ENCODE peak calls at places on chromosomes 16 and 17, in five cellular contexts. One of them, this sample, is unnamed.

GRCh38 chr16:31441956-31442355 is 633 bp downstream of the ZNF843 start:
- DNase-seq in heart left ventricle: peak; percentile 29
- DNase-seq in AG04450: no peak
- DNase-seq in right lobe of liver: no peak
- DNase-seq in endodermal cell: no peak
- DNase-seq in this sample: peak; percentile 52

GRCh38 chr16:75086281-75086680 is 30.3 kb downstream of the LDHD start:
- DNase-seq in heart left ventricle: no peak
- DNase-seq in AG04450: no peak
- DNase-seq in right lobe of liver: no peak
- DNase-seq in endodermal cell: no peak
- DNase-seq in this sample: no peak

GRCh38 chr16:58792188-58792587 is 58.1 kb upstream of the GOT2 start:
- DNase-seq in heart left ventricle: no peak
- DNase-seq in AG04450: no peak
- DNase-seq in right lobe of liver: no peak
- DNase-seq in endodermal cell: no peak
- DNase-seq in this sample: no peak

GRCh38 chr17:42275527-42276358 is 448 bp downstream of the STAT5B start:
- DNase-seq in heart left ventricle: peak; percentile 42
- DNase-seq in AG04450: peak; percentile 15
- DNase-seq in right lobe of liver: peak; percentile 45
- DNase-seq in endodermal cell: peak; percentile 77
- DNase-seq in this sample: no peak

GRCh38 chr17:76920364-76921139 is 52.3 kb downstream of the MGAT5B start:
- DNase-seq in heart left ventricle: no peak
- DNase-seq in AG04450: no peak
- DNase-seq in right lobe of liver: no peak
- DNase-seq in endodermal cell: peak; percentile 73
- DNase-seq in this sample: no peak

GRCh38 chr17:57916925-57917858 is 38.0 kb downstream of the CUEDC1 start:
- DNase-seq in heart left ventricle: peak; percentile 81
- DNase-seq in AG04450: no peak
- DNase-seq in right lobe of liver: no peak
- DNase-seq in endodermal cell: peak; percentile 61
- DNase-seq in this sample: no peak

GRCh38 chr17:66351053-66351452 is 48.6 kb downstream of the PRKCA start:
- DNase-seq in heart left ventricle: peak; percentile 44
- DNase-seq in AG04450: no peak
- DNase-seq in right lobe of liver: no peak
- DNase-seq in endodermal cell: no peak
- DNase-seq in this sample: peak; percentile 56

GRCh38 chr16:25855063-25855462 is 163.3 kb downstream of the HS3ST4 start:
- DNase-seq in heart left ventricle: no peak
- DNase-seq in AG04450: no peak
- DNase-seq in right lobe of liver: no peak
- DNase-seq in endodermal cell: no peak
- DNase-seq in this sample: no peak

GRCh38 chr16:14449790-14450463 is 180.1 kb downstream of the PARN start:
- DNase-seq in heart left ventricle: no peak
- DNase-seq in AG04450: no peak
- DNase-seq in right lobe of liver: no peak
- DNase-seq in endodermal cell: no peak
- DNase-seq in this sample: no peak

GRCh38 chr16:49539758-49540157 is 166.2 kb downstream of the C16orf78 start:
- DNase-seq in heart left ventricle: no peak
- DNase-seq in AG04450: no peak
- DNase-seq in right lobe of liver: no peak
- DNase-seq in endodermal cell: no peak
- DNase-seq in this sample: no peak

GRCh38 chr16:72905581-72905980 is 142.3 kb downstream of the ZFHX3 start:
- DNase-seq in heart left ventricle: no peak
- DNase-seq in AG04450: no peak
- DNase-seq in right lobe of liver: no peak
- DNase-seq in endodermal cell: no peak
- DNase-seq in this sample: no peak

GRCh38 chr17:37310940-37311339 is 64.8 kb upstream of the C17orf78 start:
- DNase-seq in heart left ventricle: no peak
- DNase-seq in AG04450: no peak
- DNase-seq in right lobe of liver: no peak
- DNase-seq in endodermal cell: no peak
- DNase-seq in this sample: no peak

GRCh38 chr17:30376621-30377452 is 1.9 kb upstream of the CPD start:
- DNase-seq in heart left ventricle: peak; percentile 69
- DNase-seq in AG04450: peak; percentile 65
- DNase-seq in right lobe of liver: no peak
- DNase-seq in endodermal cell: no peak
- DNase-seq in this sample: no peak

GRCh38 chr17:12403881-12404398 is 261.8 kb upstream of the MYOCD start:
- DNase-seq in heart left ventricle: no peak
- DNase-seq in AG04450: no peak
- DNase-seq in right lobe of liver: no peak
- DNase-seq in endodermal cell: no peak
- DNase-seq in this sample: no peak

GRCh38 chr17:76935331-76935730 is 67.1 kb downstream of the MGAT5B start:
- DNase-seq in heart left ventricle: no peak
- DNase-seq in AG04450: no peak
- DNase-seq in right lobe of liver: no peak
- DNase-seq in endodermal cell: no peak
- DNase-seq in this sample: no peak

GRCh38 chr16:10578474-10579316 is 1.7 kb downstream of the EMP2 start:
- DNase-seq in heart left ventricle: peak; percentile 66
- DNase-seq in AG04450: no peak
- DNase-seq in right lobe of liver: no peak
- DNase-seq in endodermal cell: no peak
- DNase-seq in this sample: peak; percentile 56

GRCh38 chr17:62653831-62654829 is 26.7 kb downstream of the MRC2 start:
- DNase-seq in heart left ventricle: peak; percentile 92
- DNase-seq in AG04450: no peak
- DNase-seq in right lobe of liver: peak; percentile 64
- DNase-seq in endodermal cell: peak; percentile 74
- DNase-seq in this sample: peak; percentile 86

GRCh38 chr17:78818152-78818846 is 22.3 kb downstream of the USP36 start:
- DNase-seq in heart left ventricle: no peak
- DNase-seq in AG04450: no peak
- DNase-seq in right lobe of liver: no peak
- DNase-seq in endodermal cell: no peak
- DNase-seq in this sample: peak; percentile 38
- H3K27ac ChIP-seq in heart left ventricle: peak overlapping the region; percentile 79
- H3K27ac ChIP-seq in AG04450: no peak overlapping the region
- H3K27ac ChIP-seq in right lobe of liver: no peak overlapping the region
- H3K27ac ChIP-seq in endodermal cell: no peak overlapping the region
- H3K27ac ChIP-seq in this sample: peak overlapping the region; percentile 6

GRCh38 chr17:8630802-8631553 is 453 bp upstream of the MYH10 start:
- DNase-seq in heart left ventricle: peak; percentile 99
- DNase-seq in AG04450: peak; percentile 100
- DNase-seq in right lobe of liver: peak; percentile 99
- DNase-seq in endodermal cell: peak; percentile 100
- DNase-seq in this sample: peak; percentile 97
- TF ChIP-seq CTCF in heart left ventricle: peak; percentile 27
- TF ChIP-seq CTCF in AG04450: peak; percentile 9
- TF ChIP-seq CTCF in right lobe of liver: peak; percentile 28
- TF ChIP-seq CTCF in endodermal cell: peak; percentile 64
- TF ChIP-seq CTCF in this sample: no peak

DNA sequence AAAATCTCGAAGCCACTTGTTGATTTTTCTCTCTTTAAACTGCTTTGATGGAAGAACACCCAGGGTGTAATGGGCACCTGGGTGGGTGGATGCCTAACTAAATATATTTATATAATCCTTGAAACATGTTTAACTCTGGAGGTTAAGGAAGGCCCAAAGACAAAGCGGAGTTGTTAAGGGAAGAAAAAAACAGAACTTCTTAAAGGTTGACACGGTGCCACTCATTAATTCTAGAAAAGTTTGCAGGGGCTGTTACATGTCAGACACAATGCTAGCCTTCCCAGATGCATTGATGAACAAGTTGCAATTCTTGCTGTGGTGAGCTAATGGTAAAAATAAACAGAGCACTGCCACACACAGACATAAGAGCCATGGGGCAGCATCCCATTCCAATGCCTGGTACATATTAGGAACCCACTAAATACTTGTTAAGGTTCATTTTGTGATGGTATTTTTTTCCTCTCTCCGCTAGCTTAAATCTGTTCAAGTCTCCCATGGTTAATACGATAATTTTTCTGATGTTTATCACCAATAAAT is 109.5 kb downstream of the CDH13 start:
- DNase-seq in heart left ventricle: no peak
- DNase-seq in AG04450: no peak
- DNase-seq in right lobe of liver: no peak
- DNase-seq in endodermal cell: no peak
- DNase-seq in this sample: no peak
- H3K27ac ChIP-seq in heart left ventricle: peak overlapping the region; percentile 90
- H3K27ac ChIP-seq in AG04450: no peak overlapping the region
- H3K27ac ChIP-seq in right lobe of liver: no peak overlapping the region
- H3K27ac ChIP-seq in endodermal cell: peak overlapping the region; percentile 36
- H3K27ac ChIP-seq in this sample: peak overlapping the region; percentile 91

GRCh38 chr17:81261096-81261495 is 22.0 kb downstream of the NDUFAF8 start:
- DNase-seq in heart left ventricle: no peak
- DNase-seq in AG04450: no peak
- DNase-seq in right lobe of liver: no peak
- DNase-seq in endodermal cell: no peak
- DNase-seq in this sample: no peak

GRCh38 chr17:81261582-81262336 is 22.6 kb downstream of the NDUFAF8 start:
- DNase-seq in heart left ventricle: no peak
- DNase-seq in AG04450: no peak
- DNase-seq in right lobe of liver: no peak
- DNase-seq in endodermal cell: no peak
- DNase-seq in this sample: no peak

GRCh38 chr17:81260171-81260570 is 21.1 kb downstream of the NDUFAF8 start:
- DNase-seq in heart left ventricle: no peak
- DNase-seq in AG04450: no peak
- DNase-seq in right lobe of liver: no peak
- DNase-seq in endodermal cell: no peak
- DNase-seq in this sample: no peak

GRCh38 chr17:81259058-81259605 is 20.0 kb downstream of the NDUFAF8 start:
- DNase-seq in heart left ventricle: no peak
- DNase-seq in AG04450: no peak
- DNase-seq in right lobe of liver: no peak
- DNase-seq in endodermal cell: no peak
- DNase-seq in this sample: no peak

DNA sequence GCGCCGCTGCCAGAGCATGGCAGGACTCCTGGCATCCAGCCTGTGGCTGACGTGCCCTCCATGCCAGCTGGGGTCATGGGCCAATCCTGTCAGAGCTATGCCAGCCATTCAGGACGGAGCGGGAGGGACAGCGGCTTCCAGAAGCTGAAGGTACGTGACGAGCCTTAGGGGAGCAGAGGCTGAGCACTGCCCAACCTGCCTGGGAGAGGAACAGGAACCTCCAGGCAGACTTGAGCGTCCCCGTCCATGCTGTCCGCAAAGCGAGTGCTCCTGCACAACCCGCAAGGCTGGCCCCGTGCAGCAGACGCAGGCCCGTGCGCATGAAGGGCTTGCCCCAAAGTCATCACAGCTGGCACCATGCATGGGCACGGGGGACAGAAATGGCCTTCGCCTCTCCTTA is 21.5 kb downstream of the NDUFAF8 start:
- DNase-seq in heart left ventricle: no peak
- DNase-seq in AG04450: no peak
- DNase-seq in right lobe of liver: no peak
- DNase-seq in endodermal cell: no peak
- DNase-seq in this sample: no peak
- TF ChIP-seq CTCF in heart left ventricle: no peak
- TF ChIP-seq CTCF in AG04450: no peak
- TF ChIP-seq CTCF in right lobe of liver: no peak
- TF ChIP-seq CTCF in endodermal cell: no peak
- TF ChIP-seq CTCF in this sample: no peak

DNA sequence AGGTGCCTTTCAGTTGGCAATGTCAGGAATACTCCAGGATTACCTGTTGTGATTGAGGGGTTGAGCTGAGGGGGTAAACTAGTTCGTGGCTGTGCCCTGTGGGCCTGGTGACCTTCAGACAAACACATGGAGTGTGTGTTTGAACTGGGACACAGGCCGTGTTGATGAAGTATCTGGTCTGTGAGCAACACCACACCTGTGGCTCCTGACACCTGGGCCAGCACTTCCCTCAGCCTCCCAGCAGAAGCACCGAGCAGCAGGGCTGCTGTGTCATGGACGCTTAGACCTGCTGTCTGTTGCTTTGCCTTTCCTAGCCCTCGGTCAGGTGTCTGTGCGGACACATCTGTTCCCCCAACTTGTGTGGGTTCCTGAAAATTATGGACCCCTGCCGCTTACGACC is 82.9 kb downstream of the KSR1 start:
- DNase-seq in heart left ventricle: no peak
- DNase-seq in AG04450: no peak
- DNase-seq in right lobe of liver: no peak
- DNase-seq in endodermal cell: no peak
- DNase-seq in this sample: no peak
- H3K27ac ChIP-seq in heart left ventricle: no peak overlapping the region
- H3K27ac ChIP-seq in AG04450: no peak overlapping the region
- H3K27ac ChIP-seq in right lobe of liver: no peak overlapping the region
- H3K27ac ChIP-seq in endodermal cell: no peak overlapping the region
- H3K27ac ChIP-seq in this sample: no peak overlapping the region

DNA sequence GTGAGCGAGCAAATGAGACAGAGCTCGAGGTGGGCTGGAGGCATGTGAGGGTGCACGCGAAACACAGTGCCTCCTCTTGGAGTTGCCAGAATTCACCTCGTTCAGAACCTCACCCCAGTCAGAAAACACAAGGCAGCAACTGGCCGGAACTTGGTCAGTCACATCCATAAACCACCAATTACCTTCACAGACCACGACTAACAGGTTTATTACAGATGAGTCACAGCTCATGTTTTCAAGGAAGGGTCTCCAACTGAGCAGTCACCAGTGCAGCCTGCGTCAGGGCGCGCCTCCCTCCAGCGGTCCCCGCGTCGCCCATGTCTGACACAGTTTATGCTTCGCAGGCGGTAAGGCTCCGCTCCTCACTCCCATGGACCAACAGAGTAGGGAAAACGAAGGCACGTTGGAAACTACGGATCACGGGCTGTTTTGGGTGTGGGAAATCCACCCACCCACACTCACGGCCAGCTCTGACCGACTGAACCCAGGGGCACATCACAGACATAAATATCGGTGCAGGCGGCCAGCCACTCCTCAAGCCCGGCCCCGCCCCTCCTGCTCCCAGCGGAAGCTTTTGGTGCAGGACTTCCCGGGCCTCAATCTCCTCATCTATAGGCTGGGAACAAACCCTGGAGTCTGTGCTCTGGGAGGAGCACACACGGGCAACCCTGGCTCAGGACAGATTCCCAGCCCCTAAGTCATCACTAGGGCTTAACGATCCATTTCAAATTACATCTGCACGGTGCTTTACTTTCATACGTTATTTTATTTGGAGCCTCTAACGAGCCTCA is 126.2 kb downstream of the ZNF778 start:
- DNase-seq in heart left ventricle: no peak
- DNase-seq in AG04450: no peak
- DNase-seq in right lobe of liver: no peak
- DNase-seq in endodermal cell: no peak
- DNase-seq in this sample: peak; percentile 55
- TF ChIP-seq CTCF in heart left ventricle: no peak
- TF ChIP-seq CTCF in AG04450: no peak
- TF ChIP-seq CTCF in right lobe of liver: no peak
- TF ChIP-seq CTCF in endodermal cell: no peak
- TF ChIP-seq CTCF in this sample: no peak

This sample was measured in psoas muscle.